ENCODE peak calls at places on chromosomes 7 and 10, in nine cellular contexts. I, W, E, O, L, B, H, Z and S are unnamed samples.

GRCh38 chr10:6052247-6053221 is 9.6 kb downstream of the IL2RA start:
- DNase-seq in O (no peak), W (peak), I (peak), Z (no peak), B (peak), H (no peak), L (peak), E (peak), S (no peak)

GRCh38 chr10:77226871-77227557 is 410.6 kb downstream of the KCNMA1 start:
- DNase-seq in Z (no peak), H (no peak), W (no peak), E (no peak), I (no peak), O (no peak), B (no peak), L (no peak), S (no peak)

GRCh38 chr10:99620713-99621453 is 644 bp upstream of the SLC25A28 start:
- DNase-seq in O (peak), H (peak), E (peak), Z (peak), W (peak), L (peak), I (peak), B (peak), S (peak)

GRCh38 chr7:101162551-101163280 is 2.7 kb downstream of the VGF start:
- DNase-seq in Z (peak), I (peak), E (peak), O (peak), L (peak), W (no peak), H (no peak), B (no peak), S (no peak)

GRCh38 chr10:50393784-50394183 is 142.5 kb upstream of the ASAH2 start:
- DNase-seq in B (no peak), E (no peak), L (no peak), O (no peak), Z (no peak), I (no peak), W (no peak), H (no peak), S (no peak)

GRCh38 chr7:128347573-128348147 is 4.0 kb upstream of the RBM28 start:
- DNase-seq in Z (no peak), I (peak), O (peak), H (no peak), E (peak), B (peak), L (peak), W (no peak), S (peak)

GRCh38 chr7:30911133-30911532 is 520 bp upstream of the AQP1 start:
- DNase-seq in H (no peak), E (no peak), B (no peak), Z (no peak), W (no peak), O (no peak), I (no peak), L (no peak), S (no peak)

GRCh38 chr10:124449170-124450009 is 445 bp downstream of the NKX1-2 start:
- DNase-seq in H (no peak), O (no peak), W (no peak), E (peak), B (no peak), Z (no peak), L (no peak), I (no peak), S (no peak)

GRCh38 chr7:103995554-103995953 is 6.1 kb upstream of the RELN start:
- DNase-seq in I (no peak), Z (no peak), B (no peak), W (no peak), H (no peak), O (no peak), L (no peak), E (no peak), S (no peak)

GRCh38 chr10:27783660-27784059 is 38.0 kb upstream of the MKX start:
- DNase-seq in W (no peak), L (no peak), B (no peak), H (no peak), I (peak), O (peak), E (peak), Z (no peak), S (no peak)

GRCh38 chr7:147809785-147810184 is 780.8 kb upstream of the C7orf33 start:
- DNase-seq in Z (no peak), O (no peak), W (no peak), H (no peak), B (no peak), I (no peak), L (no peak), E (no peak), S (no peak)

GRCh38 chr7:84218681-84219080 is 24.1 kb upstream of the SEMA3A start:
- DNase-seq in I (no peak), H (no peak), E (no peak), O (no peak), W (no peak), B (no peak), Z (no peak), L (no peak), S (peak)

GRCh38 chr7:143393267-143394041 is 12.3 kb downstream of the ZYX start:
- DNase-seq in W (no peak), O (no peak), E (no peak), I (no peak), Z (no peak), L (no peak), B (no peak), H (no peak), S (no peak)